ENCODE peak calls at places on chromosomes 4 and X, in five cellular contexts. W is GM13977, Y is natural killer cell, C is left ventricle myocardium inferior, J is epithelial cell of proximal tubule. M is an unnamed sample.

GRCh38 chr4:76689079-76689817 is 208.7 kb downstream of the SOWAHB start:
- DNase-seq in W (peak), Y (no peak), C (peak), J (no peak), M (no peak)

GRCh38 chr4:158722291-158722916 is 792 bp downstream of the PPID start:
- DNase-seq in W (no peak), Y (no peak), C (no peak), J (no peak), M (no peak)

GRCh38 chr4:38365261-38365660 is 298.7 kb upstream of the KLF3 start:
- DNase-seq in W (no peak), Y (no peak), C (no peak), J (no peak), M (no peak)

GRCh38 chr4:87042986-87043820 is 108.4 kb downstream of the AFF1 start:
- DNase-seq in W (no peak), Y (no peak), C (no peak), J (no peak), M (no peak)

GRCh38 chr4:73864365-73864764 is 4.8 kb upstream of the CXCL1 start:
- DNase-seq in W (peak), Y (no peak), C (no peak), J (no peak), M (no peak)

GRCh38 chr4:173230077-173230476 is 61.5 kb downstream of the GALNT7 start:
- DNase-seq in W (no peak), Y (no peak), C (no peak), J (no peak), M (no peak)

GRCh38 chr4:56773346-56773745 is 48.2 kb downstream of the SPINK2 start:
- DNase-seq in W (no peak), Y (no peak), C (no peak), J (no peak), M (no peak)

GRCh38 chrX:147900349-147900748 is 11.4 kb upstream of the FMR1 start:
- DNase-seq in W (no peak), Y (no peak), C (no peak), J (no peak), M (no peak)

GRCh38 chr4:106541253-106541652 is 172.7 kb upstream of the GIMD1 start:
- DNase-seq in W (no peak), Y (no peak), C (no peak), J (no peak), M (no peak)

GRCh38 chrX:64093761-64094160 is 111.7 kb downstream of the AMER1 start:
- DNase-seq in W (no peak), Y (no peak), C (no peak), J (peak), M (no peak)
- TF ChIP-seq CTCF in W (peak), Y (no peak), C (peak), J (peak), M (no peak)

GRCh38 chrX:68090266-68090665 is 343.0 kb downstream of the OPHN1 start:
- DNase-seq in W (no peak), Y (no peak), C (no peak), J (no peak), M (no peak)
- TF ChIP-seq CTCF in W (no peak), Y (no peak), C (peak), J (peak), M (no peak)

GRCh38 chrX:119654112-119654531 is 38.8 kb downstream of the SEPTIN6 start:
- DNase-seq in W (no peak), Y (no peak), C (peak), J (no peak), M (no peak)
- TF ChIP-seq CTCF in W (no peak), Y (no peak), C (peak), J (no peak), M (no peak)

GRCh38 chrX:66760648-66761047 is 121.8 kb upstream of the EDA2R start:
- DNase-seq in W (no peak), Y (no peak), C (no peak), J (no peak), M (no peak)
- TF ChIP-seq CTCF in W (peak), Y (no peak), C (peak), J (peak), M (no peak)

GRCh38 chr4:141702472-141703182 is 66.2 kb downstream of the IL15 start:
- DNase-seq in W (no peak), Y (no peak), C (peak), J (no peak), M (no peak)
- TF ChIP-seq CTCF in W (peak), Y (no peak), C (no peak), J (peak), M (no peak)

GRCh38 chr4:139085141-139085540 is 69.6 kb downstream of the NOCT start:
- DNase-seq in W (no peak), Y (no peak), C (no peak), J (no peak), M (no peak)

GRCh38 chr4:139082750-139083532 is 67.4 kb downstream of the NOCT start:
- DNase-seq in W (peak), Y (peak), C (peak), J (peak), M (peak)

GRCh38 chr4:139084425-139085093 is 69.0 kb downstream of the NOCT start:
- DNase-seq in W (peak), Y (no peak), C (no peak), J (no peak), M (no peak)

GRCh38 chr4:139078926-139079325 is 63.3 kb downstream of the NOCT start:
- DNase-seq in W (no peak), Y (no peak), C (no peak), J (no peak), M (no peak)

GRCh38 chr4:139083533-139084424 is 68.2 kb downstream of the NOCT start:
- DNase-seq in W (peak), Y (peak), C (peak), J (no peak), M (peak)
- TF ChIP-seq CTCF in W (no peak), Y (no peak), C (peak), J (peak), M (no peak)

DNA sequence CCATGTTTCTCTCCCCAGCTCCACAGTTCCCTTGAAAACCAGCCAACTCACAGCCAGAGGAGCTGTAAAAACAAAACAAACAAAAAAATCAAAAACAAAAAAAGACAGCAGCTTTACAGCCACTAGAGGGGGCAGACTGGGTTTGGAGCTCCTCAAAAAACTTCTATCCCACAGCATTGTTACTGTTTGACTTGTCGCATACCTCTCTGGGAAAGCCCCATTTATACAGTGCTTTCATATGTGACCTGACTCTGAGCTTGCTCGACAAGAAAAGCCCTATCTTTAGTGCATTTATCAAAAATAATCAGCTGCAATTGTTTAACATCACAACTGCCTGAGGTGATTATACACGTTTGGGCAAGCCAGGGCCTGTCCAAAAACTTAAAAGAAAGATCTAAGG is 21.6 kb downstream of the TSPAN6 start:
- DNase-seq in W (no peak), Y (no peak), C (no peak), J (peak), M (no peak)
- TF ChIP-seq CTCF in W (peak), Y (no peak), C (peak), J (peak), M (peak)

DNA sequence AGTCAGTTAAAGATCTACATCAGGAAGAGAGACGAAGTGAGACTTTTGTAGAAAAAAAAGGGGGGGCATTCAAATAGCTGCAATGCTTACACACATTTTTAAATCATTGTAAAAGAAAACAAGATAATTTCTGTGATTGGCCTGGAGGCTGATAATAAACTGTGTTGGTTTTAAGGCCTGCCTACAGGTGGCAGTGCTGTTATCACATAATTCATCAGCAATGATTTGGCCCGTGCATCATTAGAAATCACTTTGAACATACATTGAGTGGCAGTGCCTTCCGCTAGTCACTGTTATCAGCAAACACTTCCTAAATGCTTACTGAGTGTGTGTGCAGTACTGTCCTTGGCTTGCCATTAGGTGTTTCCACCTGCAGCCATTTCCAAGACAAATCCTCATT is 831.9 kb downstream of the TRIML1 start:
- DNase-seq in W (no peak), Y (no peak), C (no peak), J (no peak), M (no peak)
- TF ChIP-seq CTCF in W (peak), Y (no peak), C (peak), J (peak), M (no peak)

DNA sequence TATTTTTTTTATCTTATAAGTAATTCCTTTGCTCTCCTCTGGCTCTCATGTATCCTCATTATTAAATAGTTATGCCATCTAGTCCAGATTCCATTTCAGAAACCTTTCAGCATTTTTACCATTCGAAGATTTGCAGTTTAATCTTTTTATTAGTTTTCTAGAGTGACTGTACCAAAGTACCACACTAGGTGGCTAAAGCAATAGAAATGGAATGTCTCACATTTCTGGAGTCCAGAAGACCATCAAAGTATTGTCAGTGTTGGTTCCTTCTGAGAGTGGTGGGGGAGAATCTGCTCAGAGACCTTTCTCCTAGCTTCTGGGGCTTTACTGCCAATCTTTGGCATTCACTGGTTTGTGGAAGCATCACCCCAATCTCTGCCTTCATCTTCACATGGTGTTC is 3.7 kb upstream of the PNMA3 start:
- DNase-seq in W (no peak), Y (no peak), C (no peak), J (no peak), M (no peak)
- TF ChIP-seq CTCF in W (no peak), Y (no peak), C (no peak), J (no peak), M (no peak)

DNA sequence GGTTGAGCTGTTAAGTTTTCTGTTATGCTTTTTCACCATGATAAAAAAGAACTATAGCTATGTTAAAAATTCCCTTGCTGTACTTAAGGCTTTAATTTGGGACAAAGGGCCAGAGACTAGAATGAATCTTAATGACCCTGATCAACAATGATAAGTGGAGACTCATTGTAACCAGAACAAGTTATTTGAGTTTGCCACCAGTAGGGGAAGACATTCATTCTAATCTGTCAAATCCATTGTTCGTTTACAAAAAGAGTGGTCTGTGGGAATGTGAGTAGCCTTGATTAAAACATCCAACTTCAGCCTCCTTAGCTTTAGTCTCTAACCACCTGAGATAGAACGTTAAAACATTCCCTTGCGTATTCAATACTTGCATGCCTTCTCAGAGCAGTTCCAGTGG is 66.0 kb downstream of the EGF start:
- DNase-seq in W (no peak), Y (no peak), C (no peak), J (no peak), M (no peak)
- TF ChIP-seq CTCF in W (no peak), Y (no peak), C (no peak), J (peak), M (no peak)

M was measured in CD14-positive monocyte.